ENCODE peak calls at places on chromosomes 1 and 21, in four cellular contexts. One of them, this sample, is unnamed.

GRCh38 chr1:3312894-3313578 is 141.4 kb upstream of the ARHGEF16 start:
- DNase-seq in activated CD8-positive, alpha-beta memory T cell treated with anti-CD3 and anti-CD28 coated beads, Interleukin-2, amount 50 U/mL, for 48 hours: peak
- DNase-seq in NCI-H2081: no peak
- DNase-seq in stimulated activated CD4-positive, alpha-beta T cell treated with anti-CD3 and anti-CD28 coated beads, Interleukin-2, amount 100 ng/mL, for 48 hours: peak
- DNase-seq in this sample: peak

GRCh38 chr21:43923391-43923790 is 58.4 kb downstream of the AGPAT3 start:
- DNase-seq in activated CD8-positive, alpha-beta memory T cell treated with anti-CD3 and anti-CD28 coated beads, Interleukin-2, amount 50 U/mL, for 48 hours: no peak
- DNase-seq in NCI-H2081: no peak
- DNase-seq in stimulated activated CD4-positive, alpha-beta T cell treated with anti-CD3 and anti-CD28 coated beads, Interleukin-2, amount 100 ng/mL, for 48 hours: no peak
- DNase-seq in this sample: no peak

GRCh38 chr1:17742590-17742989 is 12.5 kb upstream of the ACTL8 start:
- DNase-seq in activated CD8-positive, alpha-beta memory T cell treated with anti-CD3 and anti-CD28 coated beads, Interleukin-2, amount 50 U/mL, for 48 hours: no peak
- DNase-seq in NCI-H2081: no peak
- DNase-seq in stimulated activated CD4-positive, alpha-beta T cell treated with anti-CD3 and anti-CD28 coated beads, Interleukin-2, amount 100 ng/mL, for 48 hours: no peak
- DNase-seq in this sample: no peak

GRCh38 chr1:23216771-23217420 is 406 bp downstream of the HTR1D start:
- DNase-seq in activated CD8-positive, alpha-beta memory T cell treated with anti-CD3 and anti-CD28 coated beads, Interleukin-2, amount 50 U/mL, for 48 hours: peak
- DNase-seq in NCI-H2081: no peak
- DNase-seq in stimulated activated CD4-positive, alpha-beta T cell treated with anti-CD3 and anti-CD28 coated beads, Interleukin-2, amount 100 ng/mL, for 48 hours: peak
- DNase-seq in this sample: peak

GRCh38 chr1:1529321-1529720 is 11.1 kb downstream of the TMEM240 start:
- DNase-seq in activated CD8-positive, alpha-beta memory T cell treated with anti-CD3 and anti-CD28 coated beads, Interleukin-2, amount 50 U/mL, for 48 hours: no peak
- DNase-seq in NCI-H2081: no peak
- DNase-seq in stimulated activated CD4-positive, alpha-beta T cell treated with anti-CD3 and anti-CD28 coated beads, Interleukin-2, amount 100 ng/mL, for 48 hours: no peak
- DNase-seq in this sample: no peak

GRCh38 chr1:50774759-50775351 is 185.2 kb downstream of the FAF1 start:
- DNase-seq in activated CD8-positive, alpha-beta memory T cell treated with anti-CD3 and anti-CD28 coated beads, Interleukin-2, amount 50 U/mL, for 48 hours: no peak
- DNase-seq in NCI-H2081: peak
- DNase-seq in stimulated activated CD4-positive, alpha-beta T cell treated with anti-CD3 and anti-CD28 coated beads, Interleukin-2, amount 100 ng/mL, for 48 hours: no peak
- DNase-seq in this sample: no peak

GRCh38 chr1:180743868-180744267 is 112.0 kb downstream of the XPR1 start:
- DNase-seq in activated CD8-positive, alpha-beta memory T cell treated with anti-CD3 and anti-CD28 coated beads, Interleukin-2, amount 50 U/mL, for 48 hours: no peak
- DNase-seq in NCI-H2081: no peak
- DNase-seq in stimulated activated CD4-positive, alpha-beta T cell treated with anti-CD3 and anti-CD28 coated beads, Interleukin-2, amount 100 ng/mL, for 48 hours: no peak
- DNase-seq in this sample: no peak

GRCh38 chr1:72063364-72063763 is 219.0 kb downstream of the NEGR1 start:
- DNase-seq in activated CD8-positive, alpha-beta memory T cell treated with anti-CD3 and anti-CD28 coated beads, Interleukin-2, amount 50 U/mL, for 48 hours: no peak
- DNase-seq in NCI-H2081: no peak
- DNase-seq in stimulated activated CD4-positive, alpha-beta T cell treated with anti-CD3 and anti-CD28 coated beads, Interleukin-2, amount 100 ng/mL, for 48 hours: no peak
- DNase-seq in this sample: no peak

GRCh38 chr1:38270241-38270871 is 223.8 kb upstream of the POU3F1 start:
- DNase-seq in activated CD8-positive, alpha-beta memory T cell treated with anti-CD3 and anti-CD28 coated beads, Interleukin-2, amount 50 U/mL, for 48 hours: no peak
- DNase-seq in NCI-H2081: no peak
- DNase-seq in stimulated activated CD4-positive, alpha-beta T cell treated with anti-CD3 and anti-CD28 coated beads, Interleukin-2, amount 100 ng/mL, for 48 hours: no peak
- DNase-seq in this sample: no peak

GRCh38 chr1:66446261-66447001 is 87.5 kb upstream of the SGIP1 start:
- DNase-seq in activated CD8-positive, alpha-beta memory T cell treated with anti-CD3 and anti-CD28 coated beads, Interleukin-2, amount 50 U/mL, for 48 hours: no peak
- DNase-seq in NCI-H2081: peak
- DNase-seq in stimulated activated CD4-positive, alpha-beta T cell treated with anti-CD3 and anti-CD28 coated beads, Interleukin-2, amount 100 ng/mL, for 48 hours: no peak
- DNase-seq in this sample: peak

GRCh38 chr1:41742219-41742618 is 176.5 kb downstream of the HIVEP3 start:
- DNase-seq in activated CD8-positive, alpha-beta memory T cell treated with anti-CD3 and anti-CD28 coated beads, Interleukin-2, amount 50 U/mL, for 48 hours: no peak
- DNase-seq in NCI-H2081: peak
- DNase-seq in stimulated activated CD4-positive, alpha-beta T cell treated with anti-CD3 and anti-CD28 coated beads, Interleukin-2, amount 100 ng/mL, for 48 hours: no peak
- DNase-seq in this sample: no peak